ENCODE peak calls at places on chromosomes 11 and 22, in five cellular contexts. T is adrenal gland, K is left ventricle myocardium inferior, P is lower lobe of right lung, W is thoracic aorta. V is an unnamed sample.

GRCh38 chr11:110366234-110366633 is 63.5 kb upstream of the FDX1 start:
- DNase-seq in T (peak; percentile 91), K (peak; percentile 60), P (peak; percentile 87), W (no peak), V (no peak)

GRCh38 chr22:50011447-50012200 is 941 bp downstream of the IL17REL start:
- DNase-seq in T (no peak), K (peak; percentile 5), P (peak; percentile 53), W (no peak), V (no peak)

GRCh38 chr22:33652596-33652995 is 267.7 kb downstream of the LARGE1 start:
- DNase-seq in T (peak; percentile 60), K (no peak), P (no peak), W (no peak), V (no peak)

GRCh38 chr11:90218606-90219005 is 4.2 kb downstream of the CHORDC1 start:
- DNase-seq in T (no peak), K (peak; percentile 26), P (peak; percentile 36), W (no peak), V (no peak)

GRCh38 chr11:13284776-13285588 is 7.4 kb downstream of the BMAL1 start:
- DNase-seq in T (no peak), K (no peak), P (no peak), W (no peak), V (no peak)

GRCh38 chr11:61978703-61979661 is 11.5 kb upstream of the FTH1 start:
- DNase-seq in T (peak; percentile 67), K (no peak), P (no peak), W (no peak), V (peak; percentile 30)

GRCh38 chr22:29313126-29314071 is 2.1 kb downstream of the RASL10A start:
- DNase-seq in T (peak; percentile 79), K (no peak), P (peak; percentile 60), W (no peak), V (no peak)

GRCh38 chr11:134425816-134426536 is 13.9 kb upstream of the B3GAT1 start:
- DNase-seq in T (peak; percentile 69), K (no peak), P (no peak), W (no peak), V (no peak)

GRCh38 chr11:60951909-60952741 is at the start of gene SLC15A3:
- DNase-seq in T (peak; percentile 78), K (peak; percentile 71), P (peak; percentile 90), W (peak; percentile 33), V (peak; percentile 53)

GRCh38 chr11:60633645-60634044 is 65.8 kb upstream of the MS4A8 start:
- DNase-seq in T (no peak), K (no peak), P (no peak), W (no peak), V (no peak)

GRCh38 chr22:33969052-33969451 is 48.8 kb upstream of the LARGE1 start:
- DNase-seq in T (no peak), K (no peak), P (no peak), W (no peak), V (no peak)

GRCh38 chr22:16777284-16777924 is 47.8 kb downstream of the XKR3 start:
- DNase-seq in T (no peak), K (no peak), P (no peak), W (no peak), V (no peak)

GRCh38 chr11:123063396-123064267 is 1.7 kb upstream of the HSPA8 start:
- DNase-seq in T (peak; percentile 83), K (no peak), P (no peak), W (no peak), V (peak; percentile 69)

GRCh38 chr11:27089746-27090145 is 49.1 kb downstream of the BBOX1 start:
- DNase-seq in T (no peak), K (no peak), P (no peak), W (no peak), V (no peak)

GRCh38 chr11:63841554-63841953 is 2.6 kb downstream of the MARK2 start:
- DNase-seq in T (no peak), K (no peak), P (peak; percentile 69), W (no peak), V (peak; percentile 44)

GRCh38 chr11:118740892-118741291 is 50.1 kb downstream of the DDX6 start:
- DNase-seq in T (no peak), K (no peak), P (no peak), W (no peak), V (no peak)

GRCh38 chr22:31084811-31085492 is 3.8 kb downstream of the SMTN start:
- DNase-seq in T (peak; percentile 89), K (peak; percentile 90), P (peak; percentile 95), W (peak; percentile 74), V (peak; percentile 91)

DNA sequence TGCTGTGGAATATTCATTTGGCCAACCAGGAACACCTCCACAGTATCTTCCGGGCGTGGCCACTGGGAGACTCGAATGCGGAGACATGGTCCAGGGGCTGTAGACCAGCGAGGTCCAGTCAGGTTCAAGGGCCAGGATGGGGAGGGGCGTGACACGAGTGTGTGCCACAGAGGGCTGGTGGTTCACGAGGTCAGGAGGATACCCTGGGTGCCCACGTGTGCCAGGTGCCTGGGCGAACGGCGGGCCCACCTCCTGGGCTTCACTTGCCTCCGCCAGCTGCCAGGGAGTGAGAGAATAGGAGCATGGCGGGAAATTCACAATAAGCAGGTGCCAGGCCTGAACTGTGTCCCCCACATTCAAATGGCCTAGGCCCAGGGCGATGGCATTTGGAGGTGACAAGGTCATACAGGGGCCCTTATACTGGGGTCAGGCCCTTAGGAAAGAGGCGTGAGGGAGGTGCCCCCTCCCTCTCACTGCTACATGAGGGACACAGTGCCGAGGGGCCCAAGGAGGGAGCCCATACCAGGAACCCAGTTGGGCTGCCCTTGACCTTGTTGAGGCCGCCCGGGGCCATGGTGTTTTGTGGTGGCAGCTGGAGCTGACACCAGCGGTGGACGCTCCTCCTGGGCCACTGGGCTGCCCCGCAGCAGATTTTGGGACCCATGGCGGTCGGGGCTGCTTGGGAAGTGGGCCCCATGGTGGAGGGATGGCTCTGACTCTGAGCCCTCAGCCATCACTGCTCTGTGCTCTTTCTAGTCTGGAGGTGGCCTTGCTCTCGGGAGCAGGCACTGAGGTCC is 1268.9 kb downstream of the BRD1 start:
- DNase-seq in T (no peak), K (no peak), P (no peak), W (no peak), V (no peak)
- TF ChIP-seq CTCF in T (no peak), K (no peak), P (no peak), W (no peak), V (no peak)

GRCh38 chr22:46933040-46933439 is 170.6 kb downstream of the TBC1D22A start:
- DNase-seq in T (no peak), K (no peak), P (no peak), W (no peak), V (no peak)

GRCh38 chr22:46931881-46932280 is 169.4 kb downstream of the TBC1D22A start:
- DNase-seq in T (peak; percentile 39), K (no peak), P (no peak), W (no peak), V (no peak)

GRCh38 chr22:46933526-46933925 is 171.1 kb downstream of the TBC1D22A start:
- DNase-seq in T (peak; percentile 67), K (no peak), P (peak; percentile 58), W (no peak), V (no peak)

GRCh38 chr22:46929689-46930225 is 167.3 kb downstream of the TBC1D22A start:
- DNase-seq in T (peak; percentile 38), K (no peak), P (no peak), W (no peak), V (no peak)

GRCh38 chr22:46931414-46931813 is 169.0 kb downstream of the TBC1D22A start:
- DNase-seq in T (peak; percentile 30), K (no peak), P (no peak), W (no peak), V (no peak)
- TF ChIP-seq CTCF in T (no peak), K (no peak), P (no peak), W (no peak), V (no peak)

GRCh38 chr11:3049430-3050243 is 7.6 kb downstream of the CARS1 start:
- DNase-seq in T (peak; percentile 96), K (peak; percentile 55), P (peak; percentile 67), W (peak; percentile 55), V (peak; percentile 87)
- TF ChIP-seq CTCF in T (peak; percentile 48), K (peak; percentile 10), P (peak; percentile 31), W (peak; percentile 38), V (no peak)

DNA sequence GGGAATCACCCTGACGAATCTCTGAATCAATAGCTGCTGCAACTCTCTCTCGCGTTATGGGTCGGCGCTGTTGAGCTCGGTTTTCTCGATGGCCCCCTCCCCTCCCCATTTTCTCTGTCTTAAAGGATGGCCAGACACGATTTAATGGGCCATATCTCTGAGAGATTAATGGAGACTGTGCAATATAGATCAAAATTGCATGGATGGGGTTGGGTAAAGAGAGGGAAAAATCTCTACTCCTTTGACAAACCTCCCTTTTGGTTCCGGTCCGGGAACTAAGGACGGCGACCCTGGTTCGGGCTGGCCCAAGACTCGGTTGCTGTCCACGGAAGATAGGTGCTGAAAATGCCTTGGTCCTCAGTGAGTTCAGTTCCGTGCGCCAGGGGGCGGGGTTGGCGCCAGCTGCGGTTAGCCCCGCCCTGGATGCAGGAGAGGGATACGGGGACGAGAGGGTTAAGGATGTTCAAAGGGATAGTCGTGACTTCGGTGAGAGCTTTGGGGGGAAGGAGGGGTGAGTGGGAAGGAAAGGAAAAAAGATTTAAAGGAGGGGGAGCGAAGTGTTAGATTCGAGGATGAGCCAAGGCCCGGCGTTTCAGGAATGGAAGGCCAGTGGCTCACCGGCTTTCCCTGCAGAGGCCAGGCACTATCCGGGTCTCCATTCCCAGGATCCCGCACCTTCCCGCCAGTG is 103.6 kb upstream of the HSD17B12 start:
- DNase-seq in T (peak; percentile 71), K (peak; percentile 35), P (no peak), W (no peak), V (no peak)
- TF ChIP-seq CTCF in T (peak; percentile 42), K (peak; percentile 46), P (no peak), W (no peak), V (no peak)

DNA sequence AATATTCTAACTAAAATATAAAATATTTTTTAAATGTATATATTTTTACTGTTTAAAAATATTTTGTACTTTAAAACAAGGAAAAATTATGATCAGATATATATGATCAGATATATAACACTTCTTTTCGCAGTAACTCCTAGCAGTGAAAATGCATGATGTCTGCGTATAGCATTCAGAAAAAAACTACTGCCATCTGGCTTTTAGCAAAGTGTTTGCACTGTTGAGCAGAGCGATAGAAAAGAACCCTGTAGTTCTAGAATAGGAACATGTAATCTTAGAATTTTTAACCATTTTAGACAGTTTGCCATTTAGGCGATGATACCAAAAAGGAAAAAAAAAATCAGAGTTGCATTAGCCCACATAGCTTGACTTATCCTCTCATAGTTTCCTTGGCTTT is 370.4 kb upstream of the ANO3 start:
- DNase-seq in T (no peak), K (no peak), P (no peak), W (no peak), V (no peak)
- TF ChIP-seq CTCF in T (no peak), K (peak; percentile 30), P (peak; percentile 11), W (no peak), V (no peak)

GRCh38 chr11:40816976-40817375 is 642.5 kb downstream of the LRRC4C start:
- DNase-seq in T (no peak), K (no peak), P (no peak), W (no peak), V (no peak)

GRCh38 chr11:40819230-40819629 is 640.2 kb downstream of the LRRC4C start:
- DNase-seq in T (no peak), K (no peak), P (no peak), W (no peak), V (no peak)
- TF ChIP-seq CTCF in T (no peak), K (no peak), P (no peak), W (no peak), V (no peak)

GRCh38 chr11:102727890-102728289 is 3.1 kb upstream of the MMP8 start:
- DNase-seq in T (no peak), K (no peak), P (no peak), W (no peak), V (no peak)

GRCh38 chr11:102734650-102735049 is 9.9 kb upstream of the MMP8 start:
- DNase-seq in T (no peak), K (no peak), P (no peak), W (no peak), V (no peak)

GRCh38 chr11:102730036-102730815 is 5.5 kb upstream of the MMP8 start:
- DNase-seq in T (no peak), K (no peak), P (no peak), W (no peak), V (no peak)

GRCh38 chr11:102733232-102733875 is 8.6 kb upstream of the MMP8 start:
- DNase-seq in T (peak; percentile 56), K (peak; percentile 19), P (peak; percentile 68), W (no peak), V (peak; percentile 47)
- TF ChIP-seq CTCF in T (peak; percentile 35), K (peak; percentile 67), P (peak; percentile 76), W (peak; percentile 7), V (peak; percentile 52)

V was measured in mucosa of descending colon.